ENCODE peak calls at places on chromosome 9, in four cellular contexts. One of them, this sample, is unnamed.

GRCh38 chr9:114629563-114630090 is 18.5 kb downstream of the TMEM268 start:
- DNase-seq in stimulated activated CD8-positive, alpha-beta memory T cell treated with anti-CD3 and anti-CD28 coated beads, Interleukin-12 subunit alpha, Interleukin-12 subunit beta, amount 100 ng/mL, for 1 hour: no peak
- DNase-seq in mucosa of gallbladder: no peak
- DNase-seq in lung microvascular endothelial cell: no peak
- DNase-seq in this sample: no peak

GRCh38 chr9:122005597-122005996 is 87.5 kb downstream of the TTLL11 start:
- DNase-seq in mucosa of gallbladder: no peak
- DNase-seq in stimulated activated CD8-positive, alpha-beta memory T cell treated with anti-CD3 and anti-CD28 coated beads, Interleukin-12 subunit alpha, Interleukin-12 subunit beta, amount 100 ng/mL, for 1 hour: no peak
- DNase-seq in lung microvascular endothelial cell: peak
- DNase-seq in this sample: no peak

GRCh38 chr9:110502842-110503241 is 76.7 kb downstream of the SVEP1 start:
- DNase-seq in lung microvascular endothelial cell: no peak
- DNase-seq in stimulated activated CD8-positive, alpha-beta memory T cell treated with anti-CD3 and anti-CD28 coated beads, Interleukin-12 subunit alpha, Interleukin-12 subunit beta, amount 100 ng/mL, for 1 hour: no peak
- DNase-seq in mucosa of gallbladder: no peak
- DNase-seq in this sample: no peak

GRCh38 chr9:21709464-21710058 is 92.9 kb upstream of the MTAP start:
- DNase-seq in mucosa of gallbladder: peak
- DNase-seq in stimulated activated CD8-positive, alpha-beta memory T cell treated with anti-CD3 and anti-CD28 coated beads, Interleukin-12 subunit alpha, Interleukin-12 subunit beta, amount 100 ng/mL, for 1 hour: peak
- DNase-seq in lung microvascular endothelial cell: peak
- DNase-seq in this sample: peak

GRCh38 chr9:111516061-111516465 is 8.9 kb upstream of the ZNF483 start:
- DNase-seq in lung microvascular endothelial cell: peak
- DNase-seq in mucosa of gallbladder: no peak
- DNase-seq in stimulated activated CD8-positive, alpha-beta memory T cell treated with anti-CD3 and anti-CD28 coated beads, Interleukin-12 subunit alpha, Interleukin-12 subunit beta, amount 100 ng/mL, for 1 hour: no peak
- DNase-seq in this sample: peak

GRCh38 chr9:78312125-78312524 is 15.2 kb downstream of the PSAT1 start:
- DNase-seq in stimulated activated CD8-positive, alpha-beta memory T cell treated with anti-CD3 and anti-CD28 coated beads, Interleukin-12 subunit alpha, Interleukin-12 subunit beta, amount 100 ng/mL, for 1 hour: no peak
- DNase-seq in lung microvascular endothelial cell: no peak
- DNase-seq in mucosa of gallbladder: no peak
- DNase-seq in this sample: no peak

GRCh38 chr9:79583957-79584654 is 12.3 kb downstream of the TLE4 start:
- DNase-seq in stimulated activated CD8-positive, alpha-beta memory T cell treated with anti-CD3 and anti-CD28 coated beads, Interleukin-12 subunit alpha, Interleukin-12 subunit beta, amount 100 ng/mL, for 1 hour: no peak
- DNase-seq in mucosa of gallbladder: peak
- DNase-seq in lung microvascular endothelial cell: no peak
- DNase-seq in this sample: peak

GRCh38 chr9:94740191-94740874 is 13.8 kb downstream of the AOPEP start:
- DNase-seq in stimulated activated CD8-positive, alpha-beta memory T cell treated with anti-CD3 and anti-CD28 coated beads, Interleukin-12 subunit alpha, Interleukin-12 subunit beta, amount 100 ng/mL, for 1 hour: no peak
- DNase-seq in lung microvascular endothelial cell: no peak
- DNase-seq in mucosa of gallbladder: no peak
- DNase-seq in this sample: no peak

GRCh38 chr9:125559194-125559593 is 147.8 kb downstream of the MAPKAP1 start:
- DNase-seq in stimulated activated CD8-positive, alpha-beta memory T cell treated with anti-CD3 and anti-CD28 coated beads, Interleukin-12 subunit alpha, Interleukin-12 subunit beta, amount 100 ng/mL, for 1 hour: no peak
- DNase-seq in mucosa of gallbladder: no peak
- DNase-seq in lung microvascular endothelial cell: no peak
- DNase-seq in this sample: no peak

GRCh38 chr9:99998866-99999265 is 92.4 kb downstream of the STX17 start:
- DNase-seq in mucosa of gallbladder: no peak
- DNase-seq in stimulated activated CD8-positive, alpha-beta memory T cell treated with anti-CD3 and anti-CD28 coated beads, Interleukin-12 subunit alpha, Interleukin-12 subunit beta, amount 100 ng/mL, for 1 hour: no peak
- DNase-seq in lung microvascular endothelial cell: no peak
- DNase-seq in this sample: no peak

GRCh38 chr9:27880640-27881039 is 307.4 kb upstream of the C9orf72 start:
- DNase-seq in stimulated activated CD8-positive, alpha-beta memory T cell treated with anti-CD3 and anti-CD28 coated beads, Interleukin-12 subunit alpha, Interleukin-12 subunit beta, amount 100 ng/mL, for 1 hour: no peak
- DNase-seq in lung microvascular endothelial cell: no peak
- DNase-seq in mucosa of gallbladder: no peak
- DNase-seq in this sample: no peak

GRCh38 chr9:93058357-93059096 is at the start of gene SUSD3:
- DNase-seq in lung microvascular endothelial cell: no peak
- DNase-seq in stimulated activated CD8-positive, alpha-beta memory T cell treated with anti-CD3 and anti-CD28 coated beads, Interleukin-12 subunit alpha, Interleukin-12 subunit beta, amount 100 ng/mL, for 1 hour: no peak
- DNase-seq in mucosa of gallbladder: peak
- DNase-seq in this sample: peak

GRCh38 chr9:97305501-97306298 is 1.8 kb upstream of the CCDC180 start:
- DNase-seq in mucosa of gallbladder: no peak
- DNase-seq in lung microvascular endothelial cell: no peak
- DNase-seq in stimulated activated CD8-positive, alpha-beta memory T cell treated with anti-CD3 and anti-CD28 coated beads, Interleukin-12 subunit alpha, Interleukin-12 subunit beta, amount 100 ng/mL, for 1 hour: no peak
- DNase-seq in this sample: no peak

GRCh38 chr9:137240321-137240840 is 706 bp upstream of the TUBB4B start:
- DNase-seq in mucosa of gallbladder: peak
- DNase-seq in stimulated activated CD8-positive, alpha-beta memory T cell treated with anti-CD3 and anti-CD28 coated beads, Interleukin-12 subunit alpha, Interleukin-12 subunit beta, amount 100 ng/mL, for 1 hour: peak
- DNase-seq in lung microvascular endothelial cell: peak
- DNase-seq in this sample: peak

GRCh38 chr9:102975246-102975645 is 19.9 kb upstream of the CYLC2 start:
- DNase-seq in mucosa of gallbladder: no peak
- DNase-seq in lung microvascular endothelial cell: no peak
- DNase-seq in stimulated activated CD8-positive, alpha-beta memory T cell treated with anti-CD3 and anti-CD28 coated beads, Interleukin-12 subunit alpha, Interleukin-12 subunit beta, amount 100 ng/mL, for 1 hour: no peak
- DNase-seq in this sample: no peak

GRCh38 chr9:37998881-37999311 is 70.1 kb downstream of the SHB start:
- DNase-seq in stimulated activated CD8-positive, alpha-beta memory T cell treated with anti-CD3 and anti-CD28 coated beads, Interleukin-12 subunit alpha, Interleukin-12 subunit beta, amount 100 ng/mL, for 1 hour: no peak
- DNase-seq in mucosa of gallbladder: no peak
- DNase-seq in lung microvascular endothelial cell: peak
- DNase-seq in this sample: no peak

GRCh38 chr9:83062011-83062652 is 810 bp downstream of the RASEF start:
- DNase-seq in stimulated activated CD8-positive, alpha-beta memory T cell treated with anti-CD3 and anti-CD28 coated beads, Interleukin-12 subunit alpha, Interleukin-12 subunit beta, amount 100 ng/mL, for 1 hour: no peak
- DNase-seq in mucosa of gallbladder: peak
- DNase-seq in lung microvascular endothelial cell: no peak
- DNase-seq in this sample: peak

GRCh38 chr9:292915-293314 is 78.2 kb downstream of the DOCK8 start:
- DNase-seq in stimulated activated CD8-positive, alpha-beta memory T cell treated with anti-CD3 and anti-CD28 coated beads, Interleukin-12 subunit alpha, Interleukin-12 subunit beta, amount 100 ng/mL, for 1 hour: no peak
- DNase-seq in mucosa of gallbladder: no peak
- DNase-seq in lung microvascular endothelial cell: no peak
- DNase-seq in this sample: no peak

GRCh38 chr9:99176527-99177013 is 45.2 kb downstream of the ALG2 start:
- DNase-seq in lung microvascular endothelial cell: no peak
- DNase-seq in stimulated activated CD8-positive, alpha-beta memory T cell treated with anti-CD3 and anti-CD28 coated beads, Interleukin-12 subunit alpha, Interleukin-12 subunit beta, amount 100 ng/mL, for 1 hour: no peak
- DNase-seq in mucosa of gallbladder: no peak
- DNase-seq in this sample: no peak

GRCh38 chr9:71628247-71628646 is 140.1 kb downstream of the CEMIP2 start:
- DNase-seq in lung microvascular endothelial cell: peak
- DNase-seq in mucosa of gallbladder: no peak
- DNase-seq in stimulated activated CD8-positive, alpha-beta memory T cell treated with anti-CD3 and anti-CD28 coated beads, Interleukin-12 subunit alpha, Interleukin-12 subunit beta, amount 100 ng/mL, for 1 hour: no peak
- DNase-seq in this sample: no peak

GRCh38 chr9:136805207-136805740 is 2.5 kb upstream of the RABL6 start:
- DNase-seq in mucosa of gallbladder: no peak
- DNase-seq in stimulated activated CD8-positive, alpha-beta memory T cell treated with anti-CD3 and anti-CD28 coated beads, Interleukin-12 subunit alpha, Interleukin-12 subunit beta, amount 100 ng/mL, for 1 hour: no peak
- DNase-seq in lung microvascular endothelial cell: no peak
- DNase-seq in this sample: no peak

GRCh38 chr9:31790720-31791119 is 593.7 kb upstream of the ACO1 start:
- DNase-seq in stimulated activated CD8-positive, alpha-beta memory T cell treated with anti-CD3 and anti-CD28 coated beads, Interleukin-12 subunit alpha, Interleukin-12 subunit beta, amount 100 ng/mL, for 1 hour: no peak
- DNase-seq in lung microvascular endothelial cell: no peak
- DNase-seq in mucosa of gallbladder: no peak
- DNase-seq in this sample: no peak

GRCh38 chr9:87375397-87376073 is 122.1 kb upstream of the DAPK1 start:
- DNase-seq in mucosa of gallbladder: no peak
- DNase-seq in lung microvascular endothelial cell: no peak
- DNase-seq in stimulated activated CD8-positive, alpha-beta memory T cell treated with anti-CD3 and anti-CD28 coated beads, Interleukin-12 subunit alpha, Interleukin-12 subunit beta, amount 100 ng/mL, for 1 hour: no peak
- DNase-seq in this sample: no peak

GRCh38 chr9:79581794-79582193 is 10.0 kb downstream of the TLE4 start:
- DNase-seq in mucosa of gallbladder: no peak
- DNase-seq in stimulated activated CD8-positive, alpha-beta memory T cell treated with anti-CD3 and anti-CD28 coated beads, Interleukin-12 subunit alpha, Interleukin-12 subunit beta, amount 100 ng/mL, for 1 hour: peak
- DNase-seq in lung microvascular endothelial cell: peak
- DNase-seq in this sample: no peak

GRCh38 chr9:94016744-94017143 is 61.6 kb upstream of the BARX1 start:
- DNase-seq in stimulated activated CD8-positive, alpha-beta memory T cell treated with anti-CD3 and anti-CD28 coated beads, Interleukin-12 subunit alpha, Interleukin-12 subunit beta, amount 100 ng/mL, for 1 hour: no peak
- DNase-seq in lung microvascular endothelial cell: no peak
- DNase-seq in mucosa of gallbladder: no peak
- DNase-seq in this sample: no peak

GRCh38 chr9:88791105-88791805 is 200.0 kb upstream of the S1PR3 start:
- DNase-seq in stimulated activated CD8-positive, alpha-beta memory T cell treated with anti-CD3 and anti-CD28 coated beads, Interleukin-12 subunit alpha, Interleukin-12 subunit beta, amount 100 ng/mL, for 1 hour: no peak
- DNase-seq in lung microvascular endothelial cell: peak
- DNase-seq in mucosa of gallbladder: no peak
- DNase-seq in this sample: no peak

This sample was measured in RPMI8226.